ENCODE peak calls at places on chromosomes 1 and 21, in four cellular contexts. M is cardiac fibroblast, Z is NCI-H1092, N is mesendoderm. E is an unnamed sample.

GRCh38 chr1:244230470-244230869 is 179.4 kb downstream of the ZBTB18 start:
- DNase-seq in M (no peak), N (no peak), Z (no peak), E (no peak)

GRCh38 chr1:24714859-24715520 is 30.3 kb upstream of the CLIC4 start:
- DNase-seq in M (peak), N (no peak), Z (no peak), E (peak)

GRCh38 chr1:220316291-220316690 is 44.0 kb upstream of the RAB3GAP2 start:
- DNase-seq in M (no peak), Z (no peak), N (no peak), E (no peak)

GRCh38 chr1:96473791-96474452 is 247.7 kb upstream of the PTBP2 start:
- DNase-seq in Z (no peak), N (peak), M (peak), E (peak)

GRCh38 chr1:32351859-32352745 is 10.2 kb downstream of the FAM229A start:
- DNase-seq in N (peak), M (peak), Z (peak), E (peak)

GRCh38 chr1:183185941-183186490 is at the start of gene LAMC2:
- DNase-seq in Z (no peak), N (peak), M (peak), E (no peak)

GRCh38 chr1:25622526-25622925 is 5.9 kb downstream of the MAN1C1 start:
- DNase-seq in N (no peak), M (no peak), Z (no peak), E (no peak)

GRCh38 chr1:117208580-117208979 is 2.1 kb downstream of the VTCN1 start:
- DNase-seq in M (no peak), Z (no peak), N (no peak), E (no peak)

GRCh38 chr1:245108909-245109308 is 45.9 kb upstream of the KIF26B start:
- DNase-seq in M (no peak), Z (no peak), N (no peak), E (no peak)

GRCh38 chr1:27070390-27071048 is 57.9 kb upstream of the TENT5B start:
- DNase-seq in M (no peak), Z (no peak), N (peak), E (no peak)

GRCh38 chr1:99969260-99969728 is 502 bp upstream of the SLC35A3 start:
- DNase-seq in Z (no peak), M (no peak), N (no peak), E (no peak)

GRCh38 chr21:34795152-34796141 is 126.7 kb downstream of the CLIC6 start:
- DNase-seq in N (no peak), Z (no peak), M (peak), E (peak)

GRCh38 chr1:58063095-58063494 is 483.4 kb downstream of the OMA1 start:
- DNase-seq in Z (no peak), M (no peak), N (no peak), E (no peak)

GRCh38 chr1:186595969-186596368 is 84.3 kb downstream of the PTGS2 start:
- DNase-seq in Z (no peak), M (peak), N (no peak), E (no peak)

GRCh38 chr1:10155087-10155712 is 55.2 kb upstream of the KIF1B start:
- DNase-seq in N (no peak), M (no peak), Z (no peak), E (no peak)

GRCh38 chr21:36156815-36157670 is at the start of gene DOP1B:
- DNase-seq in Z (peak), M (no peak), N (peak), E (no peak)

GRCh38 chr1:9028921-9029715 is 2.9 kb upstream of the SLC2A7 start:
- DNase-seq in N (no peak), M (peak), Z (no peak), E (no peak)

GRCh38 chr1:186183970-186184628 is 191.0 kb downstream of the TPR start:
- DNase-seq in Z (no peak), N (no peak), M (peak), E (no peak)

E was measured in RKO.